ENCODE peak calls at places on chromosomes 13 and 19, in four cellular contexts. J is stomach, T is neural progenitor cell, B is brain microvascular endothelial cell. K is an unnamed sample.

GRCh38 chr19:52464798-52465470 is 11.6 kb downstream of the ZNF578 start:
- DNase-seq in J (no peak), T (peak; percentile 79), B (no peak), K (no peak)

GRCh38 chr19:49249933-49250332 is 75.1 kb downstream of the SLC6A16 start:
- DNase-seq in J (no peak), T (no peak), B (no peak), K (no peak)

GRCh38 chr19:10339380-10339960 is at the start of gene ICAM3:
- DNase-seq in J (peak; percentile 36), T (no peak), B (no peak), K (no peak)

GRCh38 chr13:97911311-97912138 is 42.0 kb upstream of the IPO5 start:
- DNase-seq in J (no peak), T (peak; percentile 39), B (peak; percentile 33), K (no peak)

GRCh38 chr13:100513987-100514670 is 74.5 kb downstream of the GGACT start:
- DNase-seq in J (no peak), T (no peak), B (no peak), K (no peak)

GRCh38 chr13:38582133-38582532 is 104.7 kb upstream of the FREM2 start:
- DNase-seq in J (no peak), T (peak; percentile 61), B (peak; percentile 26), K (no peak)

GRCh38 chr19:12801466-12802266 is at the start of the genes PRDX2 and THSD8:
- DNase-seq in J (peak; percentile 87), T (peak; percentile 93), B (no peak), K (peak; percentile 92)

GRCh38 chr13:20351279-20352022 is 119.3 kb upstream of the GJB6 start:
- DNase-seq in J (no peak), T (no peak), B (peak; percentile 34), K (no peak)

GRCh38 chr13:52003551-52003950 is 7.7 kb downstream of the ATP7B start:
- DNase-seq in J (no peak), T (no peak), B (no peak), K (no peak)

GRCh38 chr19:16814526-16815100 is 14.6 kb upstream of the SIN3B start:
- DNase-seq in J (no peak), T (no peak), B (peak; percentile 22), K (no peak)

GRCh38 chr13:36834299-36834698 is 15.3 kb downstream of the RFXAP start:
- DNase-seq in J (no peak), T (no peak), B (no peak), K (no peak)

DNA sequence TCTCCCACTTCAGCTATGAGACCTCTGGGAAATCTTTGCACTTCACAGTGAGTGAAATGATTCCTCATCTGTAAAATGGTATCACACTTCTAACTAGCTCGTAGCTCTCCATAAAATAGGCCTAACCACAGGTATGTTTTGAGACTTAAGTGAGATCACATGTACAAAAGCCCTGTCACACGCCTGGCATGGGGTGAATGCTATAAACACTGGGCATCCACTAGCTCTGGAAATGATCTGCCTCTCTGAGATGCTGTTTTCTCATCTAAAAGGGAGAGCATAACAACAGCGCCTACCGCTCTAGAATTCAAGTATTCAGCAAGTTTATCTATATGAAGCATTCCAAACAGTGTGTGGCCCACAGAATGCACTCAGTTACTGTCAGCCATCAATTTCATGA is 2.2 kb downstream of the AKT2 start:
- DNase-seq in J (no peak), T (no peak), B (no peak), K (no peak)
- H3K4me3 ChIP-seq in J (peak overlapping the region; percentile 99), T (no peak overlapping the region), B (no peak overlapping the region), K (no peak overlapping the region)

GRCh38 chr13:96539791-96540190 is 449.9 kb downstream of the HS6ST3 start:
- DNase-seq in J (no peak), T (no peak), B (no peak), K (no peak)
- TF ChIP-seq CTCF in J (no peak), T (no peak), B (no peak), K (no peak)

DNA sequence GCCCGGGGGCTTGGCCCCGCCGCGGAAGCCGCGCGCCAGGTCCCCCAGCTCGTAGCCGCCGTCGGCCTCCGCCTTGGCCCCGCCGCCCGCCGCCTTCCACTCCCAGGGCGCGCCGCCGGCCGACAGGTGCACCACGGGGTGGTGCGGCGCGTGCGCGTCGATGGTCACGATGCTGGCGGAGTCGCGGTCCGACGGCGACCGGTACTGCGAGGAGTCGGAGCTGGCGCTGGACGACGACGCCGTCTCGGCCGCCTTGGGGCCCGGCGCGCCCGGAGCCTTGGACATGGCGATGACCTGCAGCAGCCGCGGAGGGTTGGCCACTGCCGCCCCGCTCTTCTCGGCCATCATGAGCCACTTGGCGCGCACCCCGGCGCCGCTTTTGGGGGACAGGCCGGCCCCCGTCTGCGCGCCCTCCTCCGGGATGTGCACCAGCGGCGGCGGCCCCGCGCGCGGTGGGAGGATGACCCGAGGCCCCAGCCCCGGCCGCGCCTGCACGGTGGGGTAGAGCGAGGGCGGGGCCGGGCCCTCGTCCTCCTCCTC is 8.9 kb downstream of the PLPPR3 start:
- DNase-seq in J (no peak), T (no peak), B (no peak), K (no peak)
- H3K36me3 ChIP-seq in J (peaks cover 59% of the 10 kb centered on the region), T (peaks cover 3% of the 10 kb centered on the region), B (peaks cover 62% of the 10 kb centered on the region), K (peaks cover 43% of the 10 kb centered on the region)

DNA sequence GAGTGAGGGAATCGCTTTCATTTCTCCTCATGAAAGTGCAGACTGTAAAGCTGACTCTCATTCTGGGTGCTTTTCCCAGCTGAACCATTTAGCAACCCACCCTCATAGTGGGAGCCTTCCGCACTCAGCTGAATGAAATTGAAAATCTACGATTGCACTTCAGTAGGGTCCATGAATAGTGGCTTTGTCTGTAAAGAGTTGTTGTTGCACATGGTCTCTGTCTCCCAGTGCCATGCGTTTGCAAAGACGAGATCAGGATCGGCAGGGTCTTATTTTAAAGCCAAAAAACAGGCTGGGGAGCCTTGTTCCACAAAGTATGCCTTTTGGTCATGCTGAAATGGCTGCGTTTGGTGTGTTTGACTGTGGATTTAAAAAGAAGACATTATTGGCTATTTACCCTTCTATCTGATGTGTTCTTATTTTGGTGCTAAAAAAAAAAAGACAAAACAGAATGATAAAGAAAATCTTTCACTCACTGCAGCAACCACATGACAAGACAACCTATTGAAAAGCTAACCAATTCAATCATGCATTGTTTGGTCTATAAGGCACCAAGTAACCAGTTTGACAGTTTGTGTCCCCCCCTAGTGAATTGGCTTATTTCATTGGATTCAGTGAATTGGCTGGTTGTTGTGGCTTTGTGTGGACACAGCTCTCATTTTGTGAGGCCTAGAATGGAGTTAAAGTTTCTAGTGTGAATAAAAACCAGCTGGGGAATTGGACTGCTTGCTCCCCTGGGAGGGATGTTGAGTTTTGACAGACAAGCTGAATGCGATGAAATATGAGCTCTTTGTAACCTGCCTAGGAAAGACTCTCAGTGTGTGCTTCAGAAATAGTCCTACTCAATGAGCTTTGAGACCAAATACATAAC is 65.6 kb downstream of the ARHGAP35 start:
- DNase-seq in J (no peak), T (no peak), B (no peak), K (no peak)
- H3K4me3 ChIP-seq in J (no peak overlapping the region), T (no peak overlapping the region), B (no peak overlapping the region), K (no peak overlapping the region)